ENCODE peak calls at places on chromosomes 4 and X, in eight cellular contexts. One of them, this sample, is unnamed.

GRCh38 chr4:113711883-113712662 is 49.5 kb downstream of the CAMK2D start:
- DNase-seq in epithelial cell of esophagus: no peak
- DNase-seq in glutamatergic neuron: no peak
- DNase-seq in colonic mucosa: no peak
- DNase-seq in GM12865: no peak
- DNase-seq in mucosa of descending colon: no peak
- DNase-seq in A673: no peak
- DNase-seq in dorsolateral prefrontal cortex: no peak
- DNase-seq in this sample: no peak

GRCh38 chr4:80199004-80199579 is 1.8 kb downstream of the PRDM8 start:
- DNase-seq in epithelial cell of esophagus: no peak
- DNase-seq in glutamatergic neuron: no peak
- DNase-seq in colonic mucosa: no peak
- DNase-seq in GM12865: no peak
- DNase-seq in mucosa of descending colon: no peak
- DNase-seq in A673: no peak
- DNase-seq in dorsolateral prefrontal cortex: no peak
- DNase-seq in this sample: no peak

GRCh38 chr4:57094482-57095223 is 15.5 kb downstream of the IGFBP7 start:
- DNase-seq in epithelial cell of esophagus: peak; percentile 52
- DNase-seq in glutamatergic neuron: no peak
- DNase-seq in colonic mucosa: no peak
- DNase-seq in GM12865: no peak
- DNase-seq in mucosa of descending colon: no peak
- DNase-seq in A673: no peak
- DNase-seq in dorsolateral prefrontal cortex: no peak
- DNase-seq in this sample: no peak

GRCh38 chr4:165541773-165542459 is 163.1 kb downstream of the CPE start:
- DNase-seq in epithelial cell of esophagus: no peak
- DNase-seq in glutamatergic neuron: no peak
- DNase-seq in colonic mucosa: no peak
- DNase-seq in GM12865: no peak
- DNase-seq in mucosa of descending colon: no peak
- DNase-seq in A673: no peak
- DNase-seq in dorsolateral prefrontal cortex: no peak
- DNase-seq in this sample: no peak

GRCh38 chr4:112944006-112944405 is 105.4 kb upstream of the ANK2 start:
- DNase-seq in epithelial cell of esophagus: no peak
- DNase-seq in glutamatergic neuron: no peak
- DNase-seq in colonic mucosa: no peak
- DNase-seq in GM12865: no peak
- DNase-seq in mucosa of descending colon: no peak
- DNase-seq in A673: no peak
- DNase-seq in dorsolateral prefrontal cortex: no peak
- DNase-seq in this sample: no peak

GRCh38 chrX:118117069-118117405 is 427 bp upstream of the KLHL13 start:
- DNase-seq in epithelial cell of esophagus: peak; percentile 2
- DNase-seq in glutamatergic neuron: no peak
- DNase-seq in colonic mucosa: no peak
- DNase-seq in GM12865: no peak
- DNase-seq in mucosa of descending colon: no peak
- DNase-seq in A673: peak; percentile 7
- DNase-seq in dorsolateral prefrontal cortex: no peak
- DNase-seq in this sample: no peak

GRCh38 chrX:17525762-17526555 is 151.0 kb downstream of the NHS start:
- DNase-seq in epithelial cell of esophagus: no peak
- DNase-seq in glutamatergic neuron: no peak
- DNase-seq in colonic mucosa: no peak
- DNase-seq in GM12865: no peak
- DNase-seq in mucosa of descending colon: no peak
- DNase-seq in A673: no peak
- DNase-seq in dorsolateral prefrontal cortex: no peak
- DNase-seq in this sample: no peak

GRCh38 chr4:52110171-52110570 is 59.1 kb downstream of the SPATA18 start:
- DNase-seq in epithelial cell of esophagus: peak; percentile 51
- DNase-seq in glutamatergic neuron: no peak
- DNase-seq in colonic mucosa: no peak
- DNase-seq in GM12865: no peak
- DNase-seq in mucosa of descending colon: no peak
- DNase-seq in A673: no peak
- DNase-seq in dorsolateral prefrontal cortex: no peak
- DNase-seq in this sample: no peak

GRCh38 chrX:31228415-31228832 is 156.6 kb upstream of the FTHL17 start:
- DNase-seq in epithelial cell of esophagus: no peak
- DNase-seq in glutamatergic neuron: no peak
- DNase-seq in colonic mucosa: no peak
- DNase-seq in GM12865: peak; percentile 9
- DNase-seq in mucosa of descending colon: no peak
- DNase-seq in A673: no peak
- DNase-seq in dorsolateral prefrontal cortex: no peak
- DNase-seq in this sample: no peak

GRCh38 chr4:122762966-122763716 is 30.6 kb downstream of the BBS12 start:
- DNase-seq in epithelial cell of esophagus: no peak
- DNase-seq in glutamatergic neuron: no peak
- DNase-seq in colonic mucosa: no peak
- DNase-seq in GM12865: no peak
- DNase-seq in mucosa of descending colon: no peak
- DNase-seq in A673: no peak
- DNase-seq in dorsolateral prefrontal cortex: no peak
- DNase-seq in this sample: no peak

GRCh38 chr4:122755675-122756074 is 23.2 kb downstream of the BBS12 start:
- DNase-seq in epithelial cell of esophagus: peak; percentile 25
- DNase-seq in glutamatergic neuron: no peak
- DNase-seq in colonic mucosa: no peak
- DNase-seq in GM12865: no peak
- DNase-seq in mucosa of descending colon: no peak
- DNase-seq in A673: no peak
- DNase-seq in dorsolateral prefrontal cortex: no peak
- DNase-seq in this sample: no peak

GRCh38 chr4:122758033-122758432 is 25.5 kb downstream of the BBS12 start:
- DNase-seq in epithelial cell of esophagus: peak; percentile 35
- DNase-seq in glutamatergic neuron: no peak
- DNase-seq in colonic mucosa: no peak
- DNase-seq in GM12865: peak; percentile 29
- DNase-seq in mucosa of descending colon: no peak
- DNase-seq in A673: peak; percentile 62
- DNase-seq in dorsolateral prefrontal cortex: no peak
- DNase-seq in this sample: peak; percentile 33

GRCh38 chr4:122762520-122762919 is 30.0 kb downstream of the BBS12 start:
- DNase-seq in epithelial cell of esophagus: no peak
- DNase-seq in glutamatergic neuron: no peak
- DNase-seq in colonic mucosa: no peak
- DNase-seq in GM12865: peak; percentile 32
- DNase-seq in mucosa of descending colon: no peak
- DNase-seq in A673: no peak
- DNase-seq in dorsolateral prefrontal cortex: no peak
- DNase-seq in this sample: no peak

DNA sequence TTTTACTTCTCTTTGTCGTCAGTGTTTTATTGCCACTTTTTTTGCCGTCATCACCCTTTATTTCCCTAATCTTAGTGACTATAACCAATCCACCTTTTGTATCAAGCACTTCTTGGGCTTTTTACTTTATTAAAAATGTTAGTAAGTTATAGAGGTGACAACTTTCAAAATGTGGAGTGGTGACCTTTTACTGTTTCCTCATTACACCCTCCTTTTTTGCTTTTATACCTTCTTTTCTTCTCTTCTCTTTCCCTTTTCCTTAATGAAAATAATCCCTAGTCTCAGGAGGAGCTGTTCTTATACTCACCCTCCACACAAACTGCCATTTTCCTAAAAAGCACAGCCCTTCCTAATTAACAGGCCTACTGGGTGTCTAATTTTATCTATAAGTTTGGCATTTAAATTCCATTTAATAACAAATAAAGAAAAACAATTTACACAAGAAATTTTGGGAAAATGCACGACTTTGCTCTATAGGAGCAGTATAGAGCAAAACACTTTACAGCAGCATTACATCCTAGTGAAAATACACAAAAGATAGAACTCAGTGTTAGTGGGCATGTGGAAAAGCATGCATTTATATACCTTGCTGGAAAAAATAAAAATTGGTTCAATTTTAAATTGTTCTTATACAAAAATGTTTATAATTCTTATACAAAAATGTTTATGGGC is 27.3 kb downstream of the BBS12 start:
- DNase-seq in epithelial cell of esophagus: no peak
- DNase-seq in glutamatergic neuron: no peak
- DNase-seq in colonic mucosa: no peak
- DNase-seq in GM12865: no peak
- DNase-seq in mucosa of descending colon: no peak
- DNase-seq in A673: peak; percentile 16
- DNase-seq in dorsolateral prefrontal cortex: no peak
- DNase-seq in this sample: no peak
- TF ChIP-seq CTCF in epithelial cell of esophagus: peak; percentile 24
- TF ChIP-seq CTCF in glutamatergic neuron: peak; percentile 14
- TF ChIP-seq CTCF in colonic mucosa: no peak
- TF ChIP-seq CTCF in GM12865: no peak
- TF ChIP-seq CTCF in mucosa of descending colon: no peak
- TF ChIP-seq CTCF in A673: peak; percentile 41
- TF ChIP-seq CTCF in dorsolateral prefrontal cortex: no peak
- TF ChIP-seq CTCF in this sample: no peak

DNA sequence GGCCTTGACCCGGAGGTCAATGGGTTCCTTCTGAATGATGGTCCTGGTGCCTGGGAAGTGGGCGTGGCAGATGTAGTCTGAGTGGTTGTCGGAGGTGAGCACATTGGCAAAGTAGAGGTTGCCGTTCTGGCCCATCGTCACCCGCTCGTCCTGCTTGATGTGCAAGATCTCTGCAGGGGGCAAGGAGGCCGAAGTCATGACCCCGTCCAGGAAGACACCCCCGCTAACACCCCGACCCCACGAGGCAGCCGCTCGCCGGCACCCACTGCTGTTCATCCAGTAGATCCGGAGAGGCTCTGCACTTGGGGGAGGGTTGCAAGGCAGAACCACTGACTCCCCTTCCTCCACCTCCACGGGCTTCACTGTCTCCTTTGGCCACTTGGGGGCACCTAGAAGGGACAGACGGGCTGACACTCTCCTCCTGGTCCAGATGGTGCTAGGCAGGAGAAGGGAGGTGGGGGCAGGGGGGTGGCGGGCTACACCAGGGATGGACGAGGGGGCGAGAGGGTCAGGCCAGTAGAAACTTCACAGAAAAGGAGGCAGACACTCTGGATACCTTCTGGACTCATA is 15.1 kb downstream of the L1CAM start:
- DNase-seq in epithelial cell of esophagus: no peak
- DNase-seq in glutamatergic neuron: no peak
- DNase-seq in colonic mucosa: no peak
- DNase-seq in GM12865: no peak
- DNase-seq in mucosa of descending colon: no peak
- DNase-seq in A673: no peak
- DNase-seq in dorsolateral prefrontal cortex: peak; percentile 33
- DNase-seq in this sample: peak; percentile 23
- TF ChIP-seq CTCF in epithelial cell of esophagus: no peak
- TF ChIP-seq CTCF in glutamatergic neuron: no peak
- TF ChIP-seq CTCF in colonic mucosa: no peak
- TF ChIP-seq CTCF in GM12865: no peak
- TF ChIP-seq CTCF in mucosa of descending colon: no peak
- TF ChIP-seq CTCF in A673: no peak
- TF ChIP-seq CTCF in dorsolateral prefrontal cortex: no peak
- TF ChIP-seq CTCF in this sample: no peak

GRCh38 chr4:101075536-101075935 is 271.8 kb downstream of the PPP3CA start:
- DNase-seq in epithelial cell of esophagus: no peak
- DNase-seq in glutamatergic neuron: no peak
- DNase-seq in colonic mucosa: no peak
- DNase-seq in GM12865: no peak
- DNase-seq in mucosa of descending colon: no peak
- DNase-seq in A673: no peak
- DNase-seq in dorsolateral prefrontal cortex: no peak
- DNase-seq in this sample: no peak
- TF ChIP-seq CTCF in epithelial cell of esophagus: no peak
- TF ChIP-seq CTCF in glutamatergic neuron: no peak
- TF ChIP-seq CTCF in colonic mucosa: no peak
- TF ChIP-seq CTCF in GM12865: no peak
- TF ChIP-seq CTCF in mucosa of descending colon: no peak
- TF ChIP-seq CTCF in A673: no peak
- TF ChIP-seq CTCF in dorsolateral prefrontal cortex: no peak
- TF ChIP-seq CTCF in this sample: no peak

GRCh38 chr4:150142831-150143230 is 64.6 kb downstream of the DCLK2 start:
- DNase-seq in epithelial cell of esophagus: no peak
- DNase-seq in glutamatergic neuron: no peak
- DNase-seq in colonic mucosa: no peak
- DNase-seq in GM12865: no peak
- DNase-seq in mucosa of descending colon: no peak
- DNase-seq in A673: no peak
- DNase-seq in dorsolateral prefrontal cortex: no peak
- DNase-seq in this sample: no peak
- TF ChIP-seq CTCF in epithelial cell of esophagus: no peak
- TF ChIP-seq CTCF in glutamatergic neuron: no peak
- TF ChIP-seq CTCF in colonic mucosa: no peak
- TF ChIP-seq CTCF in GM12865: no peak
- TF ChIP-seq CTCF in mucosa of descending colon: no peak
- TF ChIP-seq CTCF in A673: no peak
- TF ChIP-seq CTCF in dorsolateral prefrontal cortex: no peak
- TF ChIP-seq CTCF in this sample: no peak

GRCh38 chrX:46279214-46279924 is 265.9 kb downstream of the ZNF674 start:
- DNase-seq in epithelial cell of esophagus: no peak
- DNase-seq in glutamatergic neuron: no peak
- DNase-seq in colonic mucosa: no peak
- DNase-seq in GM12865: no peak
- DNase-seq in mucosa of descending colon: no peak
- DNase-seq in A673: peak; percentile 56
- DNase-seq in dorsolateral prefrontal cortex: no peak
- DNase-seq in this sample: no peak
- TF ChIP-seq CTCF in epithelial cell of esophagus: no peak
- TF ChIP-seq CTCF in glutamatergic neuron: no peak
- TF ChIP-seq CTCF in colonic mucosa: no peak
- TF ChIP-seq CTCF in GM12865: no peak
- TF ChIP-seq CTCF in mucosa of descending colon: no peak
- TF ChIP-seq CTCF in A673: peak; percentile 51
- TF ChIP-seq CTCF in dorsolateral prefrontal cortex: no peak
- TF ChIP-seq CTCF in this sample: no peak

GRCh38 chrX:27599928-27600327 is 9.8 kb downstream of the DCAF8L2 start:
- DNase-seq in epithelial cell of esophagus: peak; percentile 58
- DNase-seq in glutamatergic neuron: no peak
- DNase-seq in colonic mucosa: no peak
- DNase-seq in GM12865: no peak
- DNase-seq in mucosa of descending colon: no peak
- DNase-seq in A673: no peak
- DNase-seq in dorsolateral prefrontal cortex: no peak
- DNase-seq in this sample: no peak
- TF ChIP-seq CTCF in epithelial cell of esophagus: no peak
- TF ChIP-seq CTCF in glutamatergic neuron: no peak
- TF ChIP-seq CTCF in colonic mucosa: no peak
- TF ChIP-seq CTCF in GM12865: no peak
- TF ChIP-seq CTCF in mucosa of descending colon: no peak
- TF ChIP-seq CTCF in A673: no peak
- TF ChIP-seq CTCF in dorsolateral prefrontal cortex: no peak
- TF ChIP-seq CTCF in this sample: no peak